ENCODE peak calls at places on chromosome 18, in five cellular contexts. N is HepG2, Z is K562, U is H1, M is GM12878. L is an unnamed sample.

GRCh38 chr18:55998071-55998522 is 410.1 kb upstream of the TCF4 start:
- DNase-seq in U (no peak), N (no peak), M (no peak), Z (no peak), L (peak)

GRCh38 chr18:32317651-32318050 is 127.8 kb downstream of the MEP1B start:
- DNase-seq in Z (no peak), U (no peak), M (no peak), N (no peak), L (no peak)

GRCh38 chr18:36527025-36527424 is 229.5 kb downstream of the FHOD3 start:
- DNase-seq in N (no peak), M (no peak), U (no peak), Z (no peak), L (no peak)

GRCh38 chr18:9433616-9434239 is 41.6 kb upstream of the RALBP1 start:
- DNase-seq in U (no peak), Z (no peak), M (no peak), N (no peak), L (no peak)

GRCh38 chr18:76494181-76494540 is 881 bp downstream of the ZNF516 start:
- DNase-seq in U (no peak), N (peak), M (no peak), Z (no peak), L (peak)

GRCh38 chr18:37286801-37287200 is 278.8 kb downstream of the CELF4 start:
- DNase-seq in U (no peak), N (no peak), Z (no peak), M (no peak), L (no peak)

GRCh38 chr18:78403371-78403770 is 576.2 kb upstream of the SALL3 start:
- DNase-seq in M (no peak), Z (no peak), N (no peak), U (no peak), L (no peak)

GRCh38 chr18:33440384-33441043 is at the start of gene CCDC178:
- DNase-seq in Z (peak), M (no peak), N (no peak), U (peak), L (peak)

GRCh38 chr18:32378705-32379104 is 92.0 kb downstream of the GAREM1 start:
- DNase-seq in Z (no peak), M (no peak), N (peak), U (no peak), L (no peak)

DNA sequence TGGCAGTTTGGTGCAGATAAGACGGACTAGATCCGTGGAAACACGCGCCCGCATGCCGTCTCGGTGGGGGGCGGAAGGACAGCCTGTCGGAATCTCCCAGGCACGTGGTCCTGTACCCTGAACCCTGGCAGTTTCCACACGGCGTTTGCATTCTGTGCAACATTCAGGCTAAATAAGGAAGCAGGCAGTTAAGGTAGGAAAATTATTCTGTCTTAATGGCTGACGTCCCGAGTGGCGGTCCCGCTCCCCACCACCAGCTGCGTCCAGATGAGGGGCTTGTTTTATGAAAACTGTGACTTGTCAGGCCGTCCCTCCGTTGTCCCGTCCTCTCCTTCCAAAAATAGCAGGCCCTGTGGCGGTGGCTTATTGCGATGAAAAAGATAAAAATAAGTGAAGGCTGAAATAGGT is 120.2 kb downstream of the NFATC1 start:
- DNase-seq in M (no peak), N (peak), Z (peak), U (no peak), L (no peak)
- TF ChIP-seq JUND in M (no peak), N (no peak), Z (no peak), U (no peak), L (no peak)

GRCh38 chr18:28529644-28530043 is 352.7 kb upstream of the CDH2 start:
- DNase-seq in N (no peak), Z (no peak), U (no peak), M (no peak), L (no peak)
- TF ChIP-seq CHD2 in N (no peak), Z (no peak), U (no peak), M (no peak), L (no peak)

GRCh38 chr18:49441338-49441938 is 19.0 kb downstream of the DYM start:
- DNase-seq in U (no peak), M (no peak), N (no peak), Z (no peak), L (no peak)
- TF ChIP-seq JUND in U (no peak), M (no peak), N (no peak), Z (no peak), L (no peak)

GRCh38 chr18:6543330-6543908 is 128.7 kb upstream of the L3MBTL4 start:
- DNase-seq in U (no peak), M (no peak), Z (peak), N (peak), L (peak)
- TF ChIP-seq CHD2 in U (no peak), M (no peak), Z (no peak), N (no peak), L (no peak)

GRCh38 chr18:31171159-31171839 is 8.6 kb upstream of the DSC1 start:
- DNase-seq in N (no peak), U (no peak), M (no peak), Z (no peak), L (no peak)

GRCh38 chr18:31176531-31176930 is 13.9 kb upstream of the DSC1 start:
- DNase-seq in M (no peak), U (no peak), Z (no peak), N (no peak), L (no peak)
- TF ChIP-seq JUND in M (no peak), U (no peak), Z (no peak), N (no peak), L (no peak)

DNA sequence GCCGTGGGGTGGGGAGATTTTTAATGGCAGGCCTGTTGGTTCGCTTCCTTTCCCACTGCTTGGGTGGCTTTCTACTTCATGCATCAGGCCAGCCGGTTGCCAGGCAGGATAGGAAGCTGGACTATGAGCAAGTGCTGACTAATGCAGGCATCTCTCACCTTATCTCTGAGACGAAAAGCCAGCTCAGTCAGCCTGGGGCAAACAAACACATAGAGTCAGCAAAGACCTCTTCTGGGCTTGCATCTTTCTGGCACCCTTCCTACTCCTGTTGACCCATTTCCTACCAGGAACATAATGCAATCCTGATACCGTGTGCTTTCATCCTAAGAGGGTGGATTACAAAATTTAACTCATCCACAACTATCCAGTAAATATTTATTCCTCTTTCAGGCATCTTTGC is 416.6 kb upstream of the MEX3C start:
- DNase-seq in N (peak), Z (peak), U (no peak), M (no peak), L (peak)
- TF ChIP-seq CHD2 in N (no peak), Z (no peak), U (no peak), M (no peak), L (no peak)

GRCh38 chr18:58232674-58233073 is 188.6 kb downstream of the NEDD4L start:
- DNase-seq in Z (no peak), N (peak), M (no peak), U (no peak), L (no peak)

GRCh38 chr18:58231930-58232329 is 187.9 kb downstream of the NEDD4L start:
- DNase-seq in U (no peak), N (peak), Z (peak), M (no peak), L (no peak)

GRCh38 chr18:58228762-58229161 is 184.7 kb downstream of the NEDD4L start:
- DNase-seq in U (no peak), N (no peak), M (no peak), Z (no peak), L (no peak)

GRCh38 chr18:58229162-58229561 is 185.1 kb downstream of the NEDD4L start:
- DNase-seq in M (no peak), Z (no peak), U (no peak), N (no peak), L (no peak)

GRCh38 chr18:58230438-58231179 is 186.6 kb downstream of the NEDD4L start:
- DNase-seq in Z (no peak), M (no peak), N (no peak), U (no peak), L (no peak)
- TF ChIP-seq JUND in Z (no peak), M (no peak), N (no peak), U (peak), L (no peak)

DNA sequence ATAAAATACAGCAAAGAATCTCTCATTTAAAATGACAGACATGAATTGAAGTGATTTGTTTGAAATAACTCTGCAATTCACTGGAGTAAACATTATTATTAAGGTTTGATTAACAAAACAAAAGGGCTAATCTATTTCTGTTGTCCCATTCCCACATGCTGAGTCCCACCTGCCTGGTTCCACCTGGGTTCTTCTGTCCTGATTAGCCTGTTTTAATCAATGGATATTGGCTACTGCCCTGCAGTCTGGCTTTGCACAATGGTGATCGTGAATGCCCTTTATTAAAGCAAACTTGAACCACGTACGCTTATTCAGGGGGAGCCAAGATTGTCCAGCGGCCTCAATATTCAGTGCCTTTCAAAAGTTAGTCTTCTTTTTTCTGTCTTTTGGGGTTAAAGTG is 72.8 kb upstream of the CDH19 start:
- DNase-seq in M (no peak), U (peak), Z (no peak), N (no peak), L (no peak)
- TF ChIP-seq CHD2 in M (no peak), U (no peak), Z (no peak), N (no peak), L (no peak)

L was measured in SK-N-SH.